ENCODE peak calls at places on chromosomes 5 and 9, in four cellular contexts. A, C, K and U are unnamed samples.

GRCh38 chr5:127254729-127255284 is 35.8 kb upstream of the MEGF10 start:
- DNase-seq in A (peak; percentile 3), C (no peak), K (no peak), U (no peak)

GRCh38 chr5:32852535-32852934 is 141.4 kb downstream of the NPR3 start:
- DNase-seq in A (no peak), C (peak; percentile 70), K (peak; percentile 46), U (peak; percentile 66)

GRCh38 chr9:19967567-19968459 is 179.0 kb upstream of the SLC24A2 start:
- DNase-seq in A (no peak), C (no peak), K (no peak), U (no peak)

GRCh38 chr9:130226112-130226511 is 39.4 kb upstream of the HMCN2 start:
- DNase-seq in A (no peak), C (no peak), K (no peak), U (no peak)

GRCh38 chr9:22136446-22137140 is 127.5 kb upstream of the CDKN2B start:
- DNase-seq in A (no peak), C (no peak), K (no peak), U (no peak)

GRCh38 chr5:72470817-72471216 is 36.4 kb downstream of the ZNF366 start:
- DNase-seq in A (no peak), C (no peak), K (no peak), U (no peak)

GRCh38 chr5:10505517-10506095 is 58.3 kb upstream of the ANKRD33B start:
- DNase-seq in A (no peak), C (no peak), K (no peak), U (no peak)

GRCh38 chr5:178589180-178590140 is 733 bp downstream of the COL23A1 start:
- DNase-seq in A (peak; percentile 41), C (no peak), K (no peak), U (no peak)

GRCh38 chr5:75265731-75266130 is 29.1 kb upstream of the ANKRD31 start:
- DNase-seq in A (peak; percentile 68), C (no peak), K (no peak), U (no peak)

GRCh38 chr9:87194471-87194870 is 247.2 kb upstream of the GAS1 start:
- DNase-seq in A (no peak), C (no peak), K (no peak), U (no peak)

GRCh38 chr5:111755942-111756353 is 1.0 kb downstream of the NREP start:
- DNase-seq in A (peak; percentile 12), C (no peak), K (no peak), U (no peak)

GRCh38 chr5:93246093-93246855 is 334.7 kb downstream of the NR2F1-AS1 start:
- DNase-seq in A (peak; percentile 67), C (no peak), K (no peak), U (no peak)

GRCh38 chr9:74431467-74431866 is 65.7 kb upstream of the RORB start:
- DNase-seq in A (no peak), C (no peak), K (no peak), U (no peak)

GRCh38 chr9:96163712-96164111 is 138.3 kb downstream of the HSD17B3 start:
- DNase-seq in A (no peak), C (peak; percentile 35), K (no peak), U (no peak)

GRCh38 chr9:14752871-14753270 is 30.3 kb upstream of the CER1 start:
- DNase-seq in A (no peak), C (no peak), K (no peak), U (no peak)

GRCh38 chr9:127154390-127155191 is 32.2 kb upstream of the ANGPTL2 start:
- DNase-seq in A (no peak), C (peak; percentile 88), K (no peak), U (peak; percentile 89)

GRCh38 chr5:136062563-136063274 is 33.9 kb downstream of the TGFBI start:
- DNase-seq in A (peak; percentile 63), C (no peak), K (no peak), U (peak; percentile 56)

GRCh38 chr5:136699661-136700060 is 334.3 kb upstream of the TRPC7 start:
- DNase-seq in A (no peak), C (no peak), K (no peak), U (no peak)

GRCh38 chr9:92896037-92896436 is 18.2 kb upstream of the ZNF484 start:
- DNase-seq in A (no peak), C (no peak), K (no peak), U (no peak)

GRCh38 chr9:101486693-101487442 is 46.8 kb upstream of the RNF20 start:
- DNase-seq in A (peak; percentile 10), C (peak; percentile 78), K (no peak), U (no peak)

GRCh38 chr5:78377056-78377717 is 16.8 kb downstream of the SCAMP1 start:
- DNase-seq in A (no peak), C (peak; percentile 69), K (peak; percentile 27), U (no peak)

GRCh38 chr9:10479172-10479571 is 133.6 kb downstream of the PTPRD start:
- DNase-seq in A (peak; percentile 24), C (no peak), K (no peak), U (no peak)

GRCh38 chr5:7396169-7397004 is 449 bp downstream of the ADCY2 start:
- DNase-seq in A (peak; percentile 15), C (no peak), K (no peak), U (no peak)
- H3K27ac ChIP-seq in A (no peak overlapping the region), C (peak overlapping the region; percentile 64), K (peak overlapping the region; percentile 90), U (no peak overlapping the region)

GRCh38 chr5:153860482-153860881 is 178.2 kb downstream of the FAM114A2 start:
- DNase-seq in A (no peak), C (no peak), K (no peak), U (no peak)
- H3K27ac ChIP-seq in A (no peak overlapping the region), C (no peak overlapping the region), K (no peak overlapping the region), U (no peak overlapping the region)

DNA sequence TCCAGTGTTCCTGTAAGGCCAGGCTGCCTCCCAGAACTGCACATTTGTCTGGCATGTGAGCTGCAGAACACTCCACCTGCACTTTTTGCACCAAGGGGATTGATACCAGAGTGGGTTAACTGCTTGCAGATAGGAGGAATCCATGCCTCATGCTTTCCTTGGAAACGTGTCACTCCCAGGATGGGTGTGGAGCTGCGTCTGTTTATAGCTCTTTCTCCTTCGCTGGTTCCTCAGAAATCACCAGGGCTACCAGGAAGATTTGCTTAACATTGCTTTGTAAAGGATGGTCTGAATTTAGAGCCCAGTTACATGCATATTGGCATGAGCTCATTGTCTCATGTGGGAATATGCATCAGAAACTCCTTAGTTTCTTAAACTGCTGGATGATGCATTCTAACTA is 234.6 kb downstream of the GADD45G start:
- DNase-seq in A (no peak), C (no peak), K (no peak), U (peak; percentile 51)
- H3K27ac ChIP-seq in A (no peak overlapping the region), C (no peak overlapping the region), K (no peak overlapping the region), U (no peak overlapping the region)

DNA sequence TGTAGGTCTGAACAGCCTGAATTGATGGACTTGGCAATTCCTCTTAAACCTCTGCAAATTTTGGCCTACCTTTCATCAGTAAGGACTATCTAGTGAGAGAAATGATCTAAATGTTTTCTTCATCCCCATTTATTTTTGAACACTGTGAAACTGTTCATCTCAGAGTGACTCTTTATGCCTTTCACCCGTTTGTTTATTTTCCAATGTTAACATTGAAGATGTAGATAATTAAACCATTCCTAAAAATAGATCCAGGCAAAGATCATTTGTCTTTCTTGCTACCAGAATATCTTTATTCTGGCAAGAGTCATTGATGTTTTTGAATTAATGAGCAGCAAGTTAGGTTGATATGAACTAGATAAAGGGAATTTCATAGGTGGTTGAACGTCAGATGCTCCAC is 3.2 kb downstream of the CPEB4 start:
- DNase-seq in A (no peak), C (no peak), K (no peak), U (no peak)
- H3K27ac ChIP-seq in A (no peak overlapping the region), C (peak overlapping the region; percentile 89), K (peak overlapping the region; percentile 97), U (peak overlapping the region; percentile 97)

DNA sequence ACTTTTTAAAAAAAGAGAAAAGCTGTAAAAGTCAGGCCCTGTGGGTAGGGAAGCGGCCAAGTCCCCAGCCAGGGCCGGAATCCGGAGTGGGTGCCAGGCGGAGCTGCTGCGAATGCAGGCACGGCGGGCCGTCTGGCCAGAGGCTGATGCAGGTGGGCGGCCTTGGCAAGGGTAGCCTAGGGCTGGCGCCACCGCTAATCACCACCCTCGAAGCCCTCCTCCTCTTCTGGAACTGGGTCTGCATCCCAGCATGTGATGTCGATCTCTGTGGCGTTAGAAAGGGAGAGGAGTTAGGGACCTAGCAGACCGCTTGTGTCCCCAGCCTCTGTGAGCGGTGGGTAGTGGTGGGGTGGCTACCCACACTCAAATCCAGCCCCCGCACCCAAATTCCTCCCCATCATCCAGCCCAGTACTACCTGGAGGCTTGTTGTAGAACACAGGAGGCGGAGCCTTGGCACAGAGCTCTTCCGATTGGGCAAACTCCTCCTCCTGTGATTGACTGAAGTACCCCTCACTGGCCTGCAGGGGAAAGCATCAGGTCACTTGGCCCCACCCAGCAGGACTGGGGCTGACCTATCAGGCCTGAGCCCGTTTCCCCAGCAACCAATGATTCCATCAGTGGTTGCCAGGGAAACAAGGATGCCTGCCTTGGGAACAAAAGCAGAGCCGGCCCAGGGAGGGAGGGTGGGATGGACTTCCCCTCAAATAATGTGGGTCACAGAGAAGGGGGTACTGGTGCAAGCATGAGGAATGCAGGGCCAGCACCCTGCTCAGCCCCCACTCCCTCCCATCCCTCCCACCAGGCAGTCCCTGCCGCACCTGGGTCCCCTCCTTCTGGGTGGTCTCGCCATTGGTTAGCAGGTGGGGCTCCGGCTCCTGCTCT is 10.9 kb downstream of the PRR7 start:
- DNase-seq in A (peak; percentile 96), C (peak; percentile 94), K (peak; percentile 50), U (peak; percentile 93)
- H3K27ac ChIP-seq in A (no peak overlapping the region), C (peak overlapping the region; percentile 79), K (peak overlapping the region; percentile 2), U (peak overlapping the region; percentile 84)

DNA sequence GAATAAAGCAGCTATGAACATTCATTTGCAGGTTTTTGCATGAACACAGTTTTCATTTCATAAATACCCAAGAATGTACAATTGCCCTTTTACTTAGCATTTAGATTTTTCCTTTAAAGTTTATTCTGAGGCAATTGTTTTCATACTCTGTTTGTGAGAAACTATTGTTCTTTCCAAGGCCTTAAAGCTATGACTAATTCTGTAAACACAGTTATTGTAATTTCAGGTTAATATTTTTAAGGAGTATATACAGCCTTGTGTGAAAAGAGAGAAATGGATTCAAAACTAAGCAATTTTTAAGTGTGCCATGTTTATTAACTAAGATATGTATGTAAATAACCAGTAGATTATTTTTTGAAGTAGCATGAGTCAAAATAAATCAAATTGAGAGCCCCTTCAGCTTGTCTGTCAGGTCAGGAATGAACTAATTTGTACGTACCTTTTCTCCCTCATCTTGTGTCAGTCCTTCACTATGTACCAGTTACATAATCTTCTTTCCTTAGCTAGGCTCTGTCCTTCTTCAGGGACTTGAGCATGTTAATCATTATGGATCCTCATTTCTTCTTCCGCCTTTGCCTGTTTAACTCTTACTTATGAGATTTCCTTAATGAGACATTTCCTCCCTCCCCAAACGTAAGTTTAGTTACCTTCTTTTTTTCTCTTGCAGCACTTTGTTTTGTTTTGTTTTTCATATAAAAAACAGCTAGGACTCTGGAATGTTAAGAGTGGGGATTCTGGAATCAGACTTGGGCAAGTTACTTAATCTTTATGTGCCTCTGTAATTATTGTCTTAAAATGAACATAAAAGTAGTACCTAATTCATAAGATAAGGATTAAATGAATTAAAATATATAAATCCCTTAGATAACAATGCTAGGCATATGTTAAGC is 63.6 kb downstream of the NIPBL start:
- DNase-seq in A (no peak), C (no peak), K (no peak), U (no peak)
- H3K27ac ChIP-seq in A (no peak overlapping the region), C (no peak overlapping the region), K (no peak overlapping the region), U (no peak overlapping the region)

GRCh38 chr9:95096381-95096780 is 221.1 kb downstream of the FANCC start:
- DNase-seq in A (no peak), C (no peak), K (no peak), U (no peak)
- H3K27ac ChIP-seq in A (no peak overlapping the region), C (peak overlapping the region; percentile 93), K (peak overlapping the region; percentile 89), U (peak overlapping the region; percentile 63)